ENCODE peak calls at places on chromosome 15, in nine cellular contexts. One of them, this sample, is unnamed.

GRCh38 chr15:45268135-45268534 is 16.1 kb downstream of the SLC28A2 start:
- DNase-seq in coronary artery: no peak
- DNase-seq in anterior cingulate cortex: no peak
- DNase-seq in GM23338: peak; percentile 62
- DNase-seq in NCI-H748 treated with DMSO at 0.1 percent for 48 hours: no peak
- DNase-seq in GM19239: no peak
- DNase-seq in nephron progenitor cell: no peak
- DNase-seq in Panc1: no peak
- DNase-seq in activated T-cell treated with anti-CD3 and anti-CD28 coated beads, Interleukin-2, amount 50 U/mL, for 72 hours: no peak
- DNase-seq in this sample: peak; percentile 61

GRCh38 chr15:57205027-57205855 is 171.1 kb upstream of the CGNL1 start:
- DNase-seq in coronary artery: no peak
- DNase-seq in anterior cingulate cortex: no peak
- DNase-seq in GM23338: no peak
- DNase-seq in NCI-H748 treated with DMSO at 0.1 percent for 48 hours: no peak
- DNase-seq in GM19239: no peak
- DNase-seq in nephron progenitor cell: no peak
- DNase-seq in Panc1: no peak
- DNase-seq in activated T-cell treated with anti-CD3 and anti-CD28 coated beads, Interleukin-2, amount 50 U/mL, for 72 hours: no peak
- DNase-seq in this sample: no peak

GRCh38 chr15:20346082-20346805 is 195.4 kb downstream of the GOLGA6L6 start:
- DNase-seq in coronary artery: peak; percentile 72
- DNase-seq in anterior cingulate cortex: no peak
- DNase-seq in GM23338: no peak
- DNase-seq in NCI-H748 treated with DMSO at 0.1 percent for 48 hours: no peak
- DNase-seq in GM19239: peak; percentile 26
- DNase-seq in nephron progenitor cell: no peak
- DNase-seq in Panc1: no peak
- DNase-seq in activated T-cell treated with anti-CD3 and anti-CD28 coated beads, Interleukin-2, amount 50 U/mL, for 72 hours: no peak
- DNase-seq in this sample: peak; percentile 7

GRCh38 chr15:60582370-60583036 is 103.6 kb upstream of the ICE2 start:
- DNase-seq in coronary artery: no peak
- DNase-seq in anterior cingulate cortex: no peak
- DNase-seq in GM23338: no peak
- DNase-seq in NCI-H748 treated with DMSO at 0.1 percent for 48 hours: no peak
- DNase-seq in GM19239: no peak
- DNase-seq in nephron progenitor cell: no peak
- DNase-seq in Panc1: no peak
- DNase-seq in activated T-cell treated with anti-CD3 and anti-CD28 coated beads, Interleukin-2, amount 50 U/mL, for 72 hours: peak; percentile 70
- DNase-seq in this sample: no peak

GRCh38 chr15:52496776-52497470 is 31.8 kb downstream of the MYO5A start:
- DNase-seq in coronary artery: no peak
- DNase-seq in anterior cingulate cortex: no peak
- DNase-seq in GM23338: no peak
- DNase-seq in NCI-H748 treated with DMSO at 0.1 percent for 48 hours: no peak
- DNase-seq in GM19239: no peak
- DNase-seq in nephron progenitor cell: no peak
- DNase-seq in Panc1: peak; percentile 33
- DNase-seq in activated T-cell treated with anti-CD3 and anti-CD28 coated beads, Interleukin-2, amount 50 U/mL, for 72 hours: peak; percentile 72
- DNase-seq in this sample: no peak

GRCh38 chr15:80210612-80211554 is 41.1 kb downstream of the CTXND1 start:
- DNase-seq in coronary artery: peak; percentile 35
- DNase-seq in anterior cingulate cortex: no peak
- DNase-seq in GM23338: no peak
- DNase-seq in NCI-H748 treated with DMSO at 0.1 percent for 48 hours: no peak
- DNase-seq in GM19239: peak; percentile 9
- DNase-seq in nephron progenitor cell: no peak
- DNase-seq in Panc1: no peak
- DNase-seq in activated T-cell treated with anti-CD3 and anti-CD28 coated beads, Interleukin-2, amount 50 U/mL, for 72 hours: no peak
- DNase-seq in this sample: no peak

GRCh38 chr15:89194608-89195007 is 26.8 kb downstream of the RLBP1 start:
- DNase-seq in coronary artery: no peak
- DNase-seq in anterior cingulate cortex: no peak
- DNase-seq in GM23338: no peak
- DNase-seq in NCI-H748 treated with DMSO at 0.1 percent for 48 hours: no peak
- DNase-seq in GM19239: no peak
- DNase-seq in nephron progenitor cell: no peak
- DNase-seq in Panc1: no peak
- DNase-seq in activated T-cell treated with anti-CD3 and anti-CD28 coated beads, Interleukin-2, amount 50 U/mL, for 72 hours: no peak
- DNase-seq in this sample: no peak

GRCh38 chr15:68791431-68792283 is 29.0 kb downstream of the ANP32A start:
- DNase-seq in coronary artery: no peak
- DNase-seq in anterior cingulate cortex: no peak
- DNase-seq in GM23338: peak; percentile 36
- DNase-seq in NCI-H748 treated with DMSO at 0.1 percent for 48 hours: no peak
- DNase-seq in GM19239: peak; percentile 26
- DNase-seq in nephron progenitor cell: no peak
- DNase-seq in Panc1: no peak
- DNase-seq in activated T-cell treated with anti-CD3 and anti-CD28 coated beads, Interleukin-2, amount 50 U/mL, for 72 hours: peak; percentile 74
- DNase-seq in this sample: no peak

GRCh38 chr15:101718896-101719295 is 5.4 kb downstream of the TARS3 start:
- DNase-seq in coronary artery: no peak
- DNase-seq in anterior cingulate cortex: no peak
- DNase-seq in GM23338: no peak
- DNase-seq in NCI-H748 treated with DMSO at 0.1 percent for 48 hours: no peak
- DNase-seq in GM19239: no peak
- DNase-seq in nephron progenitor cell: no peak
- DNase-seq in Panc1: no peak
- DNase-seq in activated T-cell treated with anti-CD3 and anti-CD28 coated beads, Interleukin-2, amount 50 U/mL, for 72 hours: no peak
- DNase-seq in this sample: no peak

GRCh38 chr15:99550077-99550476 is 15.7 kb upstream of the MEF2A start:
- DNase-seq in coronary artery: no peak
- DNase-seq in anterior cingulate cortex: no peak
- DNase-seq in GM23338: no peak
- DNase-seq in NCI-H748 treated with DMSO at 0.1 percent for 48 hours: no peak
- DNase-seq in GM19239: no peak
- DNase-seq in nephron progenitor cell: no peak
- DNase-seq in Panc1: no peak
- DNase-seq in activated T-cell treated with anti-CD3 and anti-CD28 coated beads, Interleukin-2, amount 50 U/mL, for 72 hours: peak; percentile 56
- DNase-seq in this sample: no peak

GRCh38 chr15:98455899-98456298 is 192.4 kb upstream of the IGF1R start:
- DNase-seq in coronary artery: no peak
- DNase-seq in anterior cingulate cortex: no peak
- DNase-seq in GM23338: no peak
- DNase-seq in NCI-H748 treated with DMSO at 0.1 percent for 48 hours: no peak
- DNase-seq in GM19239: no peak
- DNase-seq in nephron progenitor cell: no peak
- DNase-seq in Panc1: no peak
- DNase-seq in activated T-cell treated with anti-CD3 and anti-CD28 coated beads, Interleukin-2, amount 50 U/mL, for 72 hours: no peak
- DNase-seq in this sample: no peak

GRCh38 chr15:66679657-66680108 is 22.4 kb upstream of the SMAD6 start:
- DNase-seq in coronary artery: no peak
- DNase-seq in anterior cingulate cortex: no peak
- DNase-seq in GM23338: peak; percentile 46
- DNase-seq in NCI-H748 treated with DMSO at 0.1 percent for 48 hours: no peak
- DNase-seq in GM19239: no peak
- DNase-seq in nephron progenitor cell: no peak
- DNase-seq in Panc1: no peak
- DNase-seq in activated T-cell treated with anti-CD3 and anti-CD28 coated beads, Interleukin-2, amount 50 U/mL, for 72 hours: no peak
- DNase-seq in this sample: peak; percentile 46